ENCODE peak calls at places on chromosomes 11 and 22, in four cellular contexts. V is heart left ventricle, J is adrenal gland, S is fibroblast of lung. M is an unnamed sample.

GRCh38 chr11:98056945-98057344 is 963.8 kb upstream of the CNTN5 start:
- DNase-seq in J (no peak), V (no peak), S (no peak), M (no peak)

GRCh38 chr11:105823495-105824033 is 198.5 kb downstream of the MSANTD4 start:
- DNase-seq in V (no peak), J (no peak), S (peak; percentile 19), M (no peak)

GRCh38 chr22:26972281-26972680 is 314.9 kb downstream of the MIAT start:
- DNase-seq in V (no peak), J (no peak), S (no peak), M (no peak)

GRCh38 chr22:50079689-50080465 is 5.3 kb downstream of the MLC1 start:
- DNase-seq in S (no peak), J (no peak), V (no peak), M (no peak)

GRCh38 chr22:33073989-33074391 is 15.8 kb upstream of the SYN3 start:
- DNase-seq in V (no peak), S (no peak), J (no peak), M (no peak)

GRCh38 chr22:18966748-18967147 is 30.7 kb upstream of the PRODH start:
- DNase-seq in S (no peak), V (no peak), J (peak; percentile 48), M (no peak)

GRCh38 chr11:62392944-62393628 is 25.7 kb upstream of the SCGB1A1 start:
- DNase-seq in J (no peak), V (no peak), S (no peak), M (no peak)

GRCh38 chr22:22681221-22681739 is 36.9 kb downstream of the GGTLC2 start:
- DNase-seq in S (peak; percentile 42), J (peak; percentile 54), V (no peak), M (no peak)

GRCh38 chr11:70301191-70301590 is 30.7 kb downstream of the PPFIA1 start:
- DNase-seq in J (no peak), S (no peak), V (no peak), M (no peak)

GRCh38 chr22:22855617-22856308 is 31.9 kb upstream of the IGLL5 start:
- DNase-seq in J (no peak), V (no peak), S (no peak), M (no peak)

GRCh38 chr11:1553808-1554594 is 18.1 kb downstream of the DUSP8 start:
- DNase-seq in V (peak; percentile 22), J (no peak), S (no peak), M (no peak)

GRCh38 chr22:49699476-49699875 is 128.2 kb downstream of the BRD1 start:
- DNase-seq in S (no peak), V (no peak), J (no peak), M (no peak)

GRCh38 chr22:19152942-19153883 is 3.1 kb upstream of the GSC2 start:
- DNase-seq in S (no peak), V (no peak), J (no peak), M (no peak)

GRCh38 chr11:111976614-111977140 is 39.5 kb downstream of the DIXDC1 start:
- DNase-seq in S (no peak), V (no peak), J (no peak), M (no peak)
- H3K27ac ChIP-seq in S (no peak overlapping the region), V (peak overlapping the region; percentile 72), J (peak overlapping the region; percentile 54), M (peak overlapping the region; percentile 87)

GRCh38 chr11:125072210-125072960 is 9.3 kb downstream of the SLC37A2 start:
- DNase-seq in J (peak; percentile 52), S (no peak), V (no peak), M (no peak)

GRCh38 chr11:125071831-125072209 is 8.7 kb downstream of the SLC37A2 start:
- DNase-seq in S (no peak), V (no peak), J (peak; percentile 13), M (no peak)

GRCh38 chr11:125074511-125075241 is 11.6 kb downstream of the SLC37A2 start:
- DNase-seq in V (no peak), S (no peak), J (peak; percentile 22), M (no peak)

GRCh38 chr11:125073616-125074483 is 10.7 kb downstream of the SLC37A2 start:
- DNase-seq in J (peak; percentile 17), S (no peak), V (no peak), M (no peak)

GRCh38 chr11:125072961-125073590 is 10.0 kb downstream of the SLC37A2 start:
- DNase-seq in J (peak; percentile 15), S (no peak), V (no peak), M (no peak)
- H3K4me1 ChIP-seq in J (peaks cover 86% of the 10 kb centered on the region), S (peaks cover 12% of the 10 kb centered on the region), V (peaks cover 53% of the 10 kb centered on the region), M (no peaks in the 10 kb centered on the region)

GRCh38 chr11:121291896-121292502 is 572 bp upstream of the SC5D start:
- DNase-seq in S (no peak), J (peak; percentile 19), V (no peak), M (no peak)

GRCh38 chr11:121292503-121293275 is at the start of gene SC5D:
- DNase-seq in S (peak; percentile 93), J (peak; percentile 92), V (peak; percentile 97), M (peak; percentile 95)

GRCh38 chr11:121291319-121291718 is 1.3 kb upstream of the SC5D start:
- DNase-seq in S (no peak), V (no peak), J (no peak), M (no peak)

GRCh38 chr11:121295246-121296007 is 2.9 kb downstream of the SC5D start:
- DNase-seq in S (no peak), J (no peak), V (no peak), M (no peak)

GRCh38 chr11:121293276-121293569 is 652 bp downstream of the SC5D start:
- DNase-seq in V (no peak), S (peak; percentile 53), J (no peak), M (no peak)
- H3K27ac ChIP-seq in V (peak overlapping the region; percentile 85), S (peak overlapping the region; percentile 69), J (peak overlapping the region; percentile 37), M (peak overlapping the region; percentile 84)

DNA sequence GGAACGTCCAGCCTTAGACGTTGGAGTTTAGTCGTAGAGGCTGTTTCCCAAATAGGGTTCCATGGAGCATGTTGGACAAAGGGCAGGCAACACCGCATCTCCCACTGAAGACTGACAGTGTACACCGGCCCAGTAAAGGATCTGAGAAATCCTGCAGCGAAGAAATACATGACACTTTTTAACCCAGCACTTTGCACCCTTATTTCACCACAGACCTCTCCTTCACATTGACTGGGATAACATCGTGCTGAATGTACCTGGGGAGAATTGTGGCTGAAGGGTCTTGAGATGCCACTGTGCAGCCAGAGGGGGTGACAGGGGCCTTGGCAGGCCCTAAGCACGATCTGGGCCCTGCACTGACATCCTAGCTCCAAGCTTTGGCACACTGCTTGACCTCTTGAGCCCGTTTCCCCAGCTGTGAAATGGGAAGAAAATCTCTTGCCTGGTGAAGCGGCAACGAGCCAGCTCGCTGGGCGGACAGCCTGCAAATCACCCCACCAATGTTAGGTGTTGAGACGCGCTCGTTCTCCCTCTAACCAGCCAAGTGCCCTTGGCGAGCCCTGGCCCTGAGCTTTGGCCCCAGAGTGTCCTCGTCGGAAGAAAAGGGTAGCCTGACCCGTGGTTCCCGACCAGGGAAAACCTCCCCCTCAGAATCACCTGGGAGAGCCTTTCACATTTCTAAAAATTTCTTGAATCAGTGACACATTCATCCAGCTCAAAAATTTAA is 13.4 kb downstream of the CD5 start:
- DNase-seq in S (no peak), V (no peak), J (no peak), M (no peak)
- H3K4me1 ChIP-seq in S (no peaks in the 10 kb centered on the region), V (peaks cover 11% of the 10 kb centered on the region), J (no peaks in the 10 kb centered on the region), M (peaks cover 4% of the 10 kb centered on the region)

GRCh38 chr11:12279672-12280108 is 97.7 kb upstream of the PARVA start:
- DNase-seq in J (no peak), S (no peak), V (no peak), M (no peak)
- H3K27ac ChIP-seq in J (no peak overlapping the region), S (no peak overlapping the region), V (no peak overlapping the region), M (no peak overlapping the region)

GRCh38 chr22:38694945-38695344 is 5.8 kb downstream of the JOSD1 start:
- DNase-seq in V (no peak), S (no peak), J (no peak), M (no peak)
- H3K4me1 ChIP-seq in V (peaks cover 51% of the 10 kb centered on the region), S (peaks cover 17% of the 10 kb centered on the region), J (peaks cover 43% of the 10 kb centered on the region), M (peaks cover 65% of the 10 kb centered on the region)

GRCh38 chr11:36019722-36020121 is 75.9 kb downstream of the LDLRAD3 start:
- DNase-seq in J (peak; percentile 83), V (no peak), S (no peak), M (no peak)
- H3K27ac ChIP-seq in J (no peak overlapping the region), V (no peak overlapping the region), S (no peak overlapping the region), M (no peak overlapping the region)